ENCODE peak calls at places on chromosomes 7 and 10, in ten cellular contexts. T is fibroblast of lung, Y is PC-9, P is cardiac muscle cell, M is tibial nerve, G is neural progenitor cell, S is heart left ventricle, N is stomach, U is MM.1S, V is psoas muscle. R is an unnamed sample.

GRCh38 chr7:26627871-26628270 is 236.5 kb downstream of the SKAP2 start:
- DNase-seq in T (no peak), Y (no peak), P (no peak), M (no peak), G (peak; percentile 22), S (no peak), N (no peak), U (no peak), V (no peak), R (no peak)

GRCh38 chr7:44398953-44399574 is 73.7 kb upstream of the CAMK2B start:
- DNase-seq in T (no peak), Y (no peak), P (no peak), M (no peak), G (no peak), S (no peak), N (no peak), U (no peak), V (no peak), R (no peak)

GRCh38 chr10:117697402-117697801 is 154.9 kb downstream of the EMX2 start:
- DNase-seq in T (no peak), Y (no peak), P (no peak), M (no peak), G (no peak), S (no peak), N (no peak), U (peak; percentile 23), V (no peak), R (no peak)

GRCh38 chr10:61642692-61643091 is 20.0 kb upstream of the CABCOCO1 start:
- DNase-seq in T (peak; percentile 90), Y (no peak), P (peak; percentile 91), M (no peak), G (no peak), S (no peak), N (no peak), U (no peak), V (no peak), R (no peak)

GRCh38 chr10:49568235-49568634 is 29.3 kb upstream of the ERCC6 start:
- DNase-seq in T (peak; percentile 97), Y (peak; percentile 80), P (peak; percentile 80), M (no peak), G (no peak), S (no peak), N (no peak), U (no peak), V (no peak), R (no peak)

GRCh38 chr7:142412551-142413193 is 154.8 kb upstream of the PRSS58 start:
- DNase-seq in T (peak; percentile 66), Y (peak; percentile 62), P (peak; percentile 64), M (no peak), G (peak; percentile 74), S (no peak), N (no peak), U (peak; percentile 87), V (no peak), R (no peak)

GRCh38 chr7:521221-522070 is 1.8 kb upstream of the PDGFA start:
- DNase-seq in T (peak; percentile 41), Y (no peak), P (peak; percentile 65), M (no peak), G (peak; percentile 65), S (peak; percentile 83), N (peak; percentile 79), U (no peak), V (peak; percentile 56), R (peak; percentile 92)

GRCh38 chr7:129828989-129829676 is 123.6 kb downstream of the UBE2H start:
- DNase-seq in T (no peak), Y (no peak), P (no peak), M (no peak), G (peak; percentile 44), S (no peak), N (no peak), U (no peak), V (no peak), R (no peak)

GRCh38 chr7:48161407-48162125 is 9.7 kb upstream of the ABCA13 start:
- DNase-seq in T (peak; percentile 54), Y (no peak), P (no peak), M (no peak), G (no peak), S (no peak), N (no peak), U (no peak), V (no peak), R (no peak)

GRCh38 chr7:142943706-142944268 is 4.5 kb downstream of the LLCFC1 start:
- DNase-seq in T (no peak), Y (no peak), P (no peak), M (no peak), G (no peak), S (no peak), N (no peak), U (no peak), V (no peak), R (no peak)

GRCh38 chr7:65809259-65809981 is 63.5 kb upstream of the VKORC1L1 start:
- DNase-seq in T (no peak), Y (no peak), P (no peak), M (no peak), G (peak; percentile 24), S (no peak), N (no peak), U (no peak), V (no peak), R (no peak)

GRCh38 chr7:133784421-133785045 is 342.6 kb upstream of the LRGUK start:
- DNase-seq in T (no peak), Y (no peak), P (no peak), M (no peak), G (no peak), S (no peak), N (no peak), U (no peak), V (no peak), R (no peak)

GRCh38 chr10:67520924-67521520 is 175.0 kb downstream of the CTNNA3 start:
- DNase-seq in T (peak; percentile 48), Y (peak; percentile 42), P (peak; percentile 70), M (peak; percentile 19), G (peak; percentile 73), S (no peak), N (no peak), U (peak; percentile 70), V (no peak), R (no peak)

GRCh38 chr10:61404771-61405170 is 48.4 kb downstream of the TMEM26 start:
- DNase-seq in T (peak; percentile 93), Y (no peak), P (peak; percentile 29), M (no peak), G (no peak), S (no peak), N (no peak), U (no peak), V (no peak), R (no peak)

GRCh38 chr7:133564484-133564883 is 311.6 kb downstream of the EXOC4 start:
- DNase-seq in T (no peak), Y (no peak), P (no peak), M (no peak), G (no peak), S (no peak), N (no peak), U (no peak), V (no peak), R (no peak)

GRCh38 chr7:134941185-134941900 is 45.0 kb upstream of the AGBL3 start:
- DNase-seq in T (peak; percentile 94), Y (peak; percentile 54), P (peak; percentile 81), M (no peak), G (peak; percentile 31), S (no peak), N (no peak), U (no peak), V (no peak), R (no peak)

GRCh38 chr7:121057878-121058277 is 69.4 kb downstream of the CPED1 start:
- DNase-seq in T (no peak), Y (no peak), P (no peak), M (no peak), G (no peak), S (no peak), N (no peak), U (no peak), V (no peak), R (no peak)

GRCh38 chr10:51368943-51369342 is 294.7 kb downstream of the PRKG1 start:
- DNase-seq in T (no peak), Y (no peak), P (no peak), M (no peak), G (no peak), S (no peak), N (no peak), U (no peak), V (no peak), R (no peak)

GRCh38 chr10:109348324-109348723 is 575.0 kb downstream of the XPNPEP1 start:
- DNase-seq in T (no peak), Y (no peak), P (no peak), M (no peak), G (no peak), S (no peak), N (no peak), U (no peak), V (no peak), R (no peak)
- H3K4me1 ChIP-seq in T (no peaks in the 10 kb centered on the region), Y (no peaks in the 10 kb centered on the region), P (no peaks in the 10 kb centered on the region), M (no peaks in the 10 kb centered on the region), G (no peaks in the 10 kb centered on the region), S (no peaks in the 10 kb centered on the region), N (no peaks in the 10 kb centered on the region), U (no peaks in the 10 kb centered on the region), V (no peaks in the 10 kb centered on the region), R (no peaks in the 10 kb centered on the region)

GRCh38 chr10:80206277-80206655 is 929 bp upstream of the ANXA11 start:
- DNase-seq in T (no peak), Y (no peak), P (no peak), M (no peak), G (no peak), S (no peak), N (no peak), U (no peak), V (no peak), R (no peak)
- H3K27ac ChIP-seq in T (peak overlapping the region; percentile 95), Y (peak overlapping the region; percentile 98), P (no peak overlapping the region), M (peak overlapping the region; percentile 89), G (no peak overlapping the region), S (peak overlapping the region; percentile 99), N (peak overlapping the region; percentile 99), U (peak overlapping the region; percentile 61), V (peak overlapping the region; percentile 99), R (peak overlapping the region; percentile 97)

DNA sequence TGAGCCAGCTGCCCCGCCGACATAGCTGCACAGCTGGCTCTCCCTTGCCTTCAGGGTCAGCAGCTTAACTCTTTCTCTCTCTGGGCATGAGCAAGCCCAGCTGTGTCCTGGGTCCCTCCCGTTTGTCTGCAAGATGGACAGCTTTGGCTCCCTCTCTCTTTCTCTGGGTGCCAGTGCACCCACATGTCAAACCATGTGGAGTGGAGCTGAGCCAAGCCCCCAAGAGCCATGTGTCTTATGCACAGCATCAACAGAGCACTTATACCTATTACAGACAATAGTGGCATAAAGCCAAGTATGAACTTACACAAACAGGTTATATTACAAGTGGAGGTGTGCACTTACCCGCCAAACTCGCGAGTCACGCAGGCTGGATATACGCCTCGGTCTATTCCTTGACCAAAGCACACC is 35.7 kb upstream of the MTPAP start:
- DNase-seq in T (peak; percentile 39), Y (peak; percentile 44), P (peak; percentile 52), M (no peak), G (peak; percentile 82), S (no peak), N (no peak), U (peak; percentile 16), V (no peak), R (no peak)
- TF ChIP-seq CTCF in T (peak; percentile 52), Y (peak; percentile 55), P (peak; percentile 44), M (no peak), G (peak; percentile 66), S (peak; percentile 40), N (no peak), U (peak; percentile 40), V (peak; percentile 12), R (no peak)

DNA sequence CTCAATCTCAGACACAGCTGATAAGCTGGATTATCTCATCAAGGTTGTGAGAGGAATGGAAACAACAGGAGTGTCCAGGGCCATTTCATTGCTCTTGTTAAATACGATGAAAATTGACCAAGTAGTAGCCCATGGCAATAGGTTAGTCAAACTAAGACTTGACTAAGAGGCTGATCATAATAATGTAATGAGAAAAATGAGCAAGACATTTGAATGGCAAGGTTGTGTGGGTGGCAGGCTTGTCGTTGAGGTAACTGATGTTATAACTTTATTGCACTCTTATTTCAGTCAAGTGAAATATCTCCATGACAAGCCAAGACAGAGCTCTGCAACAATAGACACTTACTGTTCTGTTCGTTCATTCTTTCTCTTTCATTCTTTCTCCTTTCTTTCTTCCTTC is 532.0 kb downstream of the GATA3 start:
- DNase-seq in T (no peak), Y (no peak), P (no peak), M (no peak), G (no peak), S (no peak), N (no peak), U (no peak), V (no peak), R (no peak)
- H3K4me1 ChIP-seq in T (no peaks in the 10 kb centered on the region), Y (peaks cover 21% of the 10 kb centered on the region), P (no peaks in the 10 kb centered on the region), M (no peaks in the 10 kb centered on the region), G (no peaks in the 10 kb centered on the region), S (no peaks in the 10 kb centered on the region), N (no peaks in the 10 kb centered on the region), U (no peaks in the 10 kb centered on the region), V (no peaks in the 10 kb centered on the region), R (no peaks in the 10 kb centered on the region)

R was measured in ascending aorta.